ENCODE peak calls at places on chromosome 19, in five cellular contexts. B, I, Q, D and R are unnamed samples.

GRCh38 chr19:35295792-35296462 is 4.0 kb downstream of the MAG start:
- DNase-seq in B (no peak), I (no peak), Q (no peak), D (no peak), R (no peak)

GRCh38 chr19:14198384-14199376 is 7.3 kb downstream of the ADGRL1 start:
- DNase-seq in B (no peak), I (no peak), Q (no peak), D (peak; percentile 46), R (no peak)

GRCh38 chr19:34173145-34173956 is 1.0 kb downstream of the LSM14A start:
- DNase-seq in B (peak; percentile 64), I (peak; percentile 41), Q (peak; percentile 43), D (peak; percentile 61), R (peak; percentile 54)

GRCh38 chr19:38287604-38288003 is 16.4 kb upstream of the C19orf33 start:
- DNase-seq in B (no peak), I (no peak), Q (no peak), D (no peak), R (no peak)

GRCh38 chr19:16078759-16079707 is 2.7 kb downstream of the TPM4 start:
- DNase-seq in B (no peak), I (peak; percentile 70), Q (peak; percentile 77), D (peak; percentile 98), R (peak; percentile 73)

GRCh38 chr19:48403606-48404005 is 10.1 kb downstream of the GRIN2D start:
- DNase-seq in B (no peak), I (no peak), Q (no peak), D (peak; percentile 77), R (no peak)

GRCh38 chr19:35531291-35531690 is 2.0 kb upstream of the GAPDHS start:
- DNase-seq in B (no peak), I (no peak), Q (no peak), D (no peak), R (no peak)

GRCh38 chr19:48745208-48745995 is 1.3 kb downstream of the IZUMO1 start:
- DNase-seq in B (no peak), I (no peak), Q (peak; percentile 52), D (peak; percentile 76), R (peak; percentile 75)

GRCh38 chr19:34365463-34366401 is 736 bp downstream of the GPI start:
- DNase-seq in B (no peak), I (peak; percentile 57), Q (peak; percentile 64), D (peak; percentile 39), R (peak; percentile 45)

GRCh38 chr19:19134687-19135158 is 3.6 kb downstream of the TMEM161A start:
- DNase-seq in B (no peak), I (peak; percentile 61), Q (peak; percentile 54), D (no peak), R (peak; percentile 86)

GRCh38 chr19:1130801-1131717 is 27.3 kb downstream of the GPX4 start:
- DNase-seq in B (no peak), I (no peak), Q (no peak), D (peak; percentile 29), R (no peak)

GRCh38 chr19:1992759-1993260 is 22.7 kb downstream of the BTBD2 start:
- DNase-seq in B (no peak), I (no peak), Q (no peak), D (no peak), R (peak; percentile 52)

GRCh38 chr19:51784922-51785690 is 9.9 kb upstream of the FPR3 start:
- DNase-seq in B (no peak), I (peak; percentile 79), Q (peak; percentile 75), D (peak; percentile 91), R (peak; percentile 67)

GRCh38 chr19:1592023-1592754 is 476 bp downstream of the MBD3 start:
- DNase-seq in B (peak; percentile 89), I (peak; percentile 87), Q (peak; percentile 90), D (peak; percentile 95), R (peak; percentile 94)

GRCh38 chr19:54325194-54325621 is 12.2 kb upstream of the LILRA5 start:
- DNase-seq in B (peak; percentile 40), I (no peak), Q (no peak), D (peak; percentile 56), R (no peak)

GRCh38 chr19:42816901-42817300 is 51.4 kb upstream of the PSG8 start:
- DNase-seq in B (no peak), I (no peak), Q (no peak), D (no peak), R (no peak)

GRCh38 chr19:3193256-3194062 is 7.7 kb downstream of the NCLN start:
- DNase-seq in B (no peak), I (no peak), Q (no peak), D (no peak), R (no peak)

GRCh38 chr19:32686847-32687450 is 4.7 kb upstream of the NUDT19 start:
- DNase-seq in B (no peak), I (no peak), Q (no peak), D (no peak), R (no peak)

GRCh38 chr19:39737929-39738328 is at the start of gene CLC:
- DNase-seq in B (no peak), I (no peak), Q (no peak), D (no peak), R (no peak)

GRCh38 chr19:41702208-41702651 is 6.2 kb upstream of the CEACAM5 start:
- DNase-seq in B (no peak), I (no peak), Q (no peak), D (peak; percentile 31), R (no peak)

GRCh38 chr19:37963190-37963947 is 56.4 kb downstream of the SIPA1L3 start:
- DNase-seq in B (no peak), I (peak; percentile 41), Q (no peak), D (peak; percentile 60), R (no peak)

GRCh38 chr19:46197314-46198070 is 32.0 kb upstream of the IGFL1 start:
- DNase-seq in B (no peak), I (no peak), Q (no peak), D (no peak), R (no peak)

GRCh38 chr19:40908981-40909380 is 26.9 kb upstream of the CYP2A7 start:
- DNase-seq in B (no peak), I (no peak), Q (no peak), D (no peak), R (no peak)

GRCh38 chr19:1298235-1298634 is 12.6 kb downstream of the EFNA2 start:
- DNase-seq in B (no peak), I (no peak), Q (no peak), D (no peak), R (no peak)

GRCh38 chr19:13001502-13002388 is 6.5 kb downstream of the NFIX start:
- DNase-seq in B (no peak), I (peak; percentile 69), Q (peak; percentile 88), D (peak; percentile 78), R (peak; percentile 89)
- H3K27ac ChIP-seq in B (no peak overlapping the region), I (peak overlapping the region; percentile 83), Q (peak overlapping the region; percentile 77), D (no peak overlapping the region), R (peak overlapping the region; percentile 99)

DNA sequence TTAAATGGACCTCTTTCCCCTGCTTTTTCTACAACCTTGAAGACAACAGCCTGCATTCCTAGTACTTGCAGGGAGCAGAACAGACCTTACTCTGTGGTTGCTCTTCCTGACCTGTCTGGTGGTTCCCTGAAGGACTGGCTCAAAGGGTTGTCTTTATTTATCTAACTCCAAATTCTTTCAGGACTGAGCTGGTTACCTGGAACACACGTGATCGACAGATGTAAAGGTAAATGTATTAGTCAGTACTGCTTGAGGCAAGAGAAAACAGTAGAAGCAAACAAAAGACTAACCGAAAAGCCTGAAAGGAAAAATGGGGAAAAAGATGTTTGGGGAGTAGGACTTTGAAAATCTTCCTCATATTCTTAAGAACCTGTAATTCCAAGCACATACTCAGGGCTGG is 17.9 kb downstream of the ZNF558 start:
- DNase-seq in B (no peak), I (no peak), Q (no peak), D (no peak), R (no peak)
- H3K9me3 ChIP-seq in B (peaks cover 89% of the 10 kb centered on the region), I (peaks cover 34% of the 10 kb centered on the region), Q (peaks cover 31% of the 10 kb centered on the region), D (peaks cover 3% of the 10 kb centered on the region), R (peaks cover 90% of the 10 kb centered on the region)

GRCh38 chr19:7704280-7705060 is 2.5 kb upstream of the FCER2 start:
- DNase-seq in B (no peak), I (no peak), Q (no peak), D (no peak), R (no peak)
- H3K27ac ChIP-seq in B (no peak overlapping the region), I (no peak overlapping the region), Q (no peak overlapping the region), D (no peak overlapping the region), R (no peak overlapping the region)

GRCh38 chr19:9931629-9932028 is 4.7 kb downstream of the OLFM2 start:
- DNase-seq in B (no peak), I (no peak), Q (no peak), D (no peak), R (no peak)

GRCh38 chr19:9936151-9937000 is at the start of gene OLFM2:
- DNase-seq in B (peak; percentile 63), I (no peak), Q (peak; percentile 39), D (no peak), R (no peak)

GRCh38 chr19:9934132-9934950 is 2.0 kb downstream of the OLFM2 start:
- DNase-seq in B (peak; percentile 87), I (peak; percentile 47), Q (peak; percentile 77), D (peak; percentile 77), R (peak; percentile 74)

GRCh38 chr19:9935409-9936062 is 779 bp downstream of the OLFM2 start:
- DNase-seq in B (no peak), I (no peak), Q (no peak), D (no peak), R (no peak)

GRCh38 chr19:9932835-9933234 is 3.5 kb downstream of the OLFM2 start:
- DNase-seq in B (no peak), I (no peak), Q (no peak), D (no peak), R (no peak)
- H3K9me3 ChIP-seq in B (no peaks in the 10 kb centered on the region), I (no peaks in the 10 kb centered on the region), Q (no peaks in the 10 kb centered on the region), D (no peaks in the 10 kb centered on the region), R (no peaks in the 10 kb centered on the region)

GRCh38 chr19:45076029-45076850 is at the start of gene ZNF296:
- DNase-seq in B (peak; percentile 50), I (peak; percentile 88), Q (peak; percentile 75), D (peak; percentile 43), R (peak; percentile 88)
- H3K27ac ChIP-seq in B (no peak within 1 kb of the TSS), I (peak within 1 kb of the TSS; percentile 33), Q (no peak within 1 kb of the TSS), D (no peak within 1 kb of the TSS), R (peak within 1 kb of the TSS; percentile 41)